ENCODE peak calls at places on chromosomes 11 and 22, in four cellular contexts. S is CD4-positive, alpha-beta T cell; G is CMK; W is left cardiac atrium. R is an unnamed sample.

GRCh38 chr11:132024587-132025295 is 654.3 kb downstream of the NTM start:
- DNase-seq in W (no peak), S (no peak), G (no peak), R (no peak)

GRCh38 chr22:50227588-50228215 is 17.1 kb downstream of the TUBGCP6 start:
- DNase-seq in W (no peak), S (no peak), G (no peak), R (no peak)

GRCh38 chr11:85619497-85619896 is 7.6 kb downstream of the DLG2 start:
- DNase-seq in S (no peak), G (no peak), W (no peak), R (no peak)

GRCh38 chr11:36165638-36166389 is 123.4 kb downstream of the COMMD9 start:
- DNase-seq in W (no peak), S (no peak), G (no peak), R (no peak)

GRCh38 chr11:59754494-59754858 is 700 bp upstream of the STX3 start:
- DNase-seq in G (no peak), S (peak; percentile 35), W (no peak), R (no peak)

GRCh38 chr11:1925373-1926155 is 6.1 kb downstream of the TNNT3 start:
- DNase-seq in G (no peak), S (no peak), W (no peak), R (no peak)

GRCh38 chr11:91173701-91174100 is 950.9 kb upstream of the CHORDC1 start:
- DNase-seq in G (no peak), W (no peak), S (no peak), R (no peak)

GRCh38 chr11:60912851-60913550 is 957 bp upstream of the TMEM109 start:
- DNase-seq in S (no peak), W (no peak), G (no peak), R (no peak)

GRCh38 chr22:45538284-45538683 is 35.6 kb downstream of the FBLN1 start:
- DNase-seq in S (no peak), W (no peak), G (no peak), R (no peak)

GRCh38 chr11:133228406-133229330 is 303.6 kb downstream of the OPCML start:
- DNase-seq in G (no peak), W (peak; percentile 23), S (no peak), R (no peak)

GRCh38 chr11:83608571-83608970 is 322.4 kb upstream of the CCDC90B start:
- DNase-seq in G (no peak), S (no peak), W (no peak), R (no peak)

GRCh38 chr11:86745571-86745970 is 54.8 kb upstream of the PRSS23 start:
- DNase-seq in W (no peak), S (no peak), G (no peak), R (no peak)

GRCh38 chr22:50308986-50309600 is 1.6 kb upstream of the PLXNB2 start:
- DNase-seq in S (no peak), W (no peak), G (peak; percentile 76), R (no peak)

GRCh38 chr11:108826136-108826535 is 161.3 kb downstream of the DDX10 start:
- DNase-seq in G (no peak), S (no peak), W (no peak), R (no peak)

GRCh38 chr11:83235825-83236224 is 42.3 kb downstream of the ANKRD42 start:
- DNase-seq in S (no peak), G (no peak), W (no peak), R (no peak)

GRCh38 chr11:131944709-131945108 is 574.3 kb downstream of the NTM start:
- DNase-seq in W (no peak), G (no peak), S (no peak), R (no peak)

GRCh38 chr11:124831897-124832296 is 31.7 kb upstream of the MSANTD2 start:
- DNase-seq in G (no peak), W (no peak), S (no peak), R (no peak)

R was measured in T follicular helper cell.